ENCODE peak calls at places on chromosome 19, in nine cellular contexts. R, F, E, Q, X, L, Y, N and C are unnamed samples.

GRCh38 chr19:18898081-18898532 is 2.1 kb upstream of the CERS1 start:
- DNase-seq in R (no peak), F (no peak), E (no peak), Q (no peak), X (no peak), L (no peak), Y (no peak), N (no peak), C (no peak)

GRCh38 chr19:36008336-36008978 is at the start of gene SYNE4:
- DNase-seq in R (no peak), F (no peak), E (peak; percentile 73), Q (no peak), X (no peak), L (peak; percentile 80), Y (no peak), N (no peak), C (peak; percentile 47)

GRCh38 chr19:30273184-30273583 is 99.0 kb upstream of the ZNF536 start:
- DNase-seq in R (no peak), F (no peak), E (no peak), Q (no peak), X (no peak), L (no peak), Y (no peak), N (no peak), C (no peak)

GRCh38 chr19:5313307-5313706 is 27.3 kb downstream of the PTPRS start:
- DNase-seq in R (no peak), F (no peak), E (no peak), Q (no peak), X (no peak), L (no peak), Y (no peak), N (no peak), C (no peak)

GRCh38 chr19:18232540-18233223 is 6.4 kb upstream of the PDE4C start:
- DNase-seq in R (no peak), F (peak; percentile 65), E (no peak), Q (no peak), X (no peak), L (peak; percentile 81), Y (no peak), N (no peak), C (no peak)

GRCh38 chr19:42423462-42424344 is 3.5 kb downstream of the LIPE start:
- DNase-seq in R (peak; percentile 85), F (peak; percentile 75), E (peak; percentile 92), Q (peak; percentile 52), X (peak; percentile 59), L (peak; percentile 93), Y (peak; percentile 91), N (peak; percentile 78), C (peak; percentile 46)

GRCh38 chr19:1296575-1297271 is 11.1 kb downstream of the EFNA2 start:
- DNase-seq in R (no peak), F (no peak), E (no peak), Q (no peak), X (no peak), L (no peak), Y (no peak), N (no peak), C (no peak)

GRCh38 chr19:6470173-6470572 is 6.1 kb downstream of the CRB3 start:
- DNase-seq in R (no peak), F (no peak), E (no peak), Q (no peak), X (no peak), L (no peak), Y (no peak), N (no peak), C (no peak)

GRCh38 chr19:5340637-5341447 is at the start of gene PTPRS:
- DNase-seq in R (peak; percentile 24), F (peak; percentile 92), E (peak; percentile 60), Q (peak; percentile 23), X (no peak), L (peak; percentile 92), Y (peak; percentile 64), N (peak; percentile 92), C (peak; percentile 85)

GRCh38 chr19:18223860-18224524 is 2.2 kb downstream of the PDE4C start:
- DNase-seq in R (no peak), F (peak; percentile 72), E (peak; percentile 47), Q (no peak), X (no peak), L (peak; percentile 95), Y (no peak), N (peak; percentile 64), C (no peak)

GRCh38 chr19:49398001-49398615 is 10.1 kb downstream of the KASH5 start:
- DNase-seq in R (no peak), F (no peak), E (no peak), Q (no peak), X (no peak), L (no peak), Y (no peak), N (no peak), C (no peak)

GRCh38 chr19:38506723-38507550 is 73.4 kb downstream of the RYR1 start:
- DNase-seq in R (no peak), F (peak; percentile 62), E (peak; percentile 87), Q (no peak), X (peak; percentile 23), L (peak; percentile 100), Y (peak; percentile 35), N (peak; percentile 48), C (peak; percentile 25)

GRCh38 chr19:16062789-16063188 is 13.5 kb upstream of the TPM4 start:
- DNase-seq in R (no peak), F (peak; percentile 58), E (peak; percentile 78), Q (no peak), X (no peak), L (peak; percentile 84), Y (no peak), N (peak; percentile 66), C (peak; percentile 34)

GRCh38 chr19:33292595-33293254 is 9.6 kb downstream of the CEBPA start:
- DNase-seq in R (no peak), F (no peak), E (peak; percentile 74), Q (no peak), X (no peak), L (no peak), Y (no peak), N (no peak), C (no peak)

GRCh38 chr19:13803038-13803437 is 7.8 kb downstream of the ZSWIM4 start:
- DNase-seq in R (no peak), F (no peak), E (no peak), Q (no peak), X (no peak), L (no peak), Y (no peak), N (no peak), C (no peak)

GRCh38 chr19:13807421-13808021 is 12.3 kb downstream of the ZSWIM4 start:
- DNase-seq in R (no peak), F (no peak), E (no peak), Q (no peak), X (no peak), L (no peak), Y (no peak), N (no peak), C (no peak)

GRCh38 chr19:13808856-13809255 is 13.6 kb downstream of the ZSWIM4 start:
- DNase-seq in R (no peak), F (no peak), E (no peak), Q (no peak), X (no peak), L (no peak), Y (no peak), N (no peak), C (no peak)

GRCh38 chr19:13806728-13807127 is 11.5 kb downstream of the ZSWIM4 start:
- DNase-seq in R (no peak), F (no peak), E (no peak), Q (no peak), X (no peak), L (no peak), Y (no peak), N (no peak), C (no peak)

GRCh38 chr19:13804830-13805683 is 9.8 kb downstream of the ZSWIM4 start:
- DNase-seq in R (no peak), F (peak; percentile 39), E (peak; percentile 48), Q (no peak), X (no peak), L (peak; percentile 79), Y (no peak), N (no peak), C (no peak)
- TF ChIP-seq CTCF in R (peak; percentile 15), F (no peak), E (no peak), Q (peak; percentile 22), X (peak; percentile 23), L (peak; percentile 39), Y (peak; percentile 41), N (peak; percentile 44), C (peak; percentile 49)

GRCh38 chr19:13530720-13531119 is 24.4 kb upstream of the CACNA1A start:
- DNase-seq in R (no peak), F (no peak), E (no peak), Q (no peak), X (no peak), L (no peak), Y (no peak), N (no peak), C (no peak)

GRCh38 chr19:13521066-13521465 is 14.8 kb upstream of the CACNA1A start:
- DNase-seq in R (no peak), F (no peak), E (no peak), Q (no peak), X (no peak), L (no peak), Y (no peak), N (no peak), C (no peak)

GRCh38 chr19:13526552-13526951 is 20.3 kb upstream of the CACNA1A start:
- DNase-seq in R (no peak), F (no peak), E (no peak), Q (no peak), X (no peak), L (peak; percentile 85), Y (no peak), N (peak; percentile 4), C (no peak)
- TF ChIP-seq CTCF in R (peak; percentile 25), F (peak; percentile 50), E (no peak), Q (peak; percentile 31), X (no peak), L (peak; percentile 46), Y (peak; percentile 45), N (peak; percentile 46), C (peak; percentile 46)

DNA sequence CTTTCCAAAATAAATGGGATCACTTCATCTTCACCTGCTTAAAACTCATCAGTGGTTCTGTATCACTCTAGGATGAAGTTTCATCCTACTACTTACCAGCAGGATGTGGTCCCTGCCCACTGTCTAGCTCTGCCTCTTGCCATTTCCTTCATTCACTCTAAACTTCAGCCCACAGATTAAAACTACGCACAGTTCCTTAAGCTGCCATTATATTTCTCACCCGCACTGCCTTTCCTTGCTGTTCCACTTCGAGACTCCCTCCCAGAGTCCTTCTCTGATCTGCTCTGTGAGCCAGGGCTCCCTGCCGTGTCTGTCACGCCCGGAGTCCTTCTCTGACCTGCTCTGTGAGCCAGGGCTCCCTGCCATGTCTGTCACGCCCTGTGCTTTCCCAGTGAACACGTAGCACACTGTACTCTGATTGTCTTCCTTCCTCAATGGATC is 52.0 kb upstream of the NPAS1 start:
- DNase-seq in R (no peak), F (no peak), E (peak; percentile 74), Q (no peak), X (no peak), L (no peak), Y (no peak), N (no peak), C (no peak)
- TF ChIP-seq CTCF in R (no peak), F (no peak), E (no peak), Q (no peak), X (no peak), L (no peak), Y (no peak), N (no peak), C (no peak)

DNA sequence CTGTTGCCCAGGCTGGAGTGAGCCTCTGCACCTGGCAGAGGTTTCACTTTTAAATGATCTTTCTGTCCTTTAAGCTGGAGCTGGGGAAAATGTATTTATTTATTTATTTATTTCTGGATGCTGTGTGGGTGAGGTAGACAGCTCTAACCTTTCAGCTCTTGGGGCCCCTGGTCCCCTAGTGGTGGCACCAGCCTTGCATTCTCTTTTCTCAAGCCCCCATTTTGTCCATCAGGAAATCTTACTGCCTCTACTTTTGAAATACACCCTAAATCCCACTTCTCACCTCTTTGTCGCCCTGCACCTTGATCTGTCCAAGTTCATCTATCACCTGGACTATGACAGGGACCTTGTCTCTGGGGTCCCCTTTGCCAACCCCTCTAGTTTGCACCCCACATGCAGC is 2.1 kb upstream of the B9D2 start:
- DNase-seq in R (no peak), F (no peak), E (no peak), Q (no peak), X (no peak), L (no peak), Y (no peak), N (no peak), C (no peak)
- TF ChIP-seq CTCF in R (peak; percentile 26), F (peak; percentile 24), E (no peak), Q (peak; percentile 25), X (no peak), L (peak; percentile 7), Y (peak; percentile 43), N (peak; percentile 43), C (peak; percentile 45)